ENCODE peak calls at places on chromosomes 16 and 17, in nine cellular contexts. One of them, this sample, is unnamed.

GRCh38 chr17:72710834-72711233 is 381.7 kb downstream of the SLC39A11 start:
- DNase-seq in fibroblast of lung: peak; percentile 48
- DNase-seq in PC-3: peak; percentile 40
- DNase-seq in tibial artery: no peak
- DNase-seq in thyroid gland: no peak
- DNase-seq in suprapubic skin: no peak
- DNase-seq in heart left ventricle: no peak
- DNase-seq in Panc1: no peak
- DNase-seq in dorsolateral prefrontal cortex: no peak
- DNase-seq in this sample: no peak

GRCh38 chr16:31183432-31184428 is 3.8 kb downstream of the FUS start:
- DNase-seq in suprapubic skin: no peak
- DNase-seq in PC-3: no peak
- DNase-seq in tibial artery: no peak
- DNase-seq in dorsolateral prefrontal cortex: no peak
- DNase-seq in fibroblast of lung: no peak
- DNase-seq in thyroid gland: no peak
- DNase-seq in heart left ventricle: no peak
- DNase-seq in Panc1: no peak
- DNase-seq in this sample: no peak

GRCh38 chr17:12282056-12282455 is 261.4 kb downstream of the MAP2K4 start:
- DNase-seq in thyroid gland: no peak
- DNase-seq in heart left ventricle: no peak
- DNase-seq in tibial artery: no peak
- DNase-seq in dorsolateral prefrontal cortex: no peak
- DNase-seq in fibroblast of lung: peak; percentile 72
- DNase-seq in PC-3: peak; percentile 7
- DNase-seq in Panc1: no peak
- DNase-seq in suprapubic skin: no peak
- DNase-seq in this sample: peak; percentile 34

GRCh38 chr17:47720754-47721533 is 12.1 kb upstream of the TBX21 start:
- DNase-seq in thyroid gland: no peak
- DNase-seq in Panc1: no peak
- DNase-seq in tibial artery: no peak
- DNase-seq in fibroblast of lung: no peak
- DNase-seq in dorsolateral prefrontal cortex: no peak
- DNase-seq in heart left ventricle: no peak
- DNase-seq in PC-3: peak; percentile 88
- DNase-seq in suprapubic skin: no peak
- DNase-seq in this sample: no peak

GRCh38 chr16:57999971-58000705 is at the start of gene ZNF319:
- DNase-seq in heart left ventricle: peak; percentile 46
- DNase-seq in suprapubic skin: no peak
- DNase-seq in fibroblast of lung: no peak
- DNase-seq in thyroid gland: no peak
- DNase-seq in dorsolateral prefrontal cortex: no peak
- DNase-seq in Panc1: no peak
- DNase-seq in tibial artery: no peak
- DNase-seq in PC-3: no peak
- DNase-seq in this sample: no peak

GRCh38 chr17:1908699-1909309 is 79.0 kb downstream of the RPA1 start:
- DNase-seq in fibroblast of lung: peak; percentile 85
- DNase-seq in PC-3: peak; percentile 78
- DNase-seq in tibial artery: peak; percentile 69
- DNase-seq in Panc1: peak; percentile 39
- DNase-seq in heart left ventricle: peak; percentile 61
- DNase-seq in thyroid gland: peak; percentile 62
- DNase-seq in suprapubic skin: no peak
- DNase-seq in dorsolateral prefrontal cortex: no peak
- DNase-seq in this sample: no peak

GRCh38 chr17:28370035-28370743 is at the start of gene VTN:
- DNase-seq in fibroblast of lung: peak; percentile 25
- DNase-seq in tibial artery: peak; percentile 38
- DNase-seq in heart left ventricle: peak; percentile 73
- DNase-seq in suprapubic skin: no peak
- DNase-seq in PC-3: no peak
- DNase-seq in Panc1: no peak
- DNase-seq in thyroid gland: no peak
- DNase-seq in dorsolateral prefrontal cortex: no peak
- DNase-seq in this sample: no peak

GRCh38 chr16:5776876-5777275 is 679.3 kb upstream of the EEF2KMT start:
- DNase-seq in tibial artery: no peak
- DNase-seq in thyroid gland: no peak
- DNase-seq in dorsolateral prefrontal cortex: no peak
- DNase-seq in fibroblast of lung: no peak
- DNase-seq in Panc1: no peak
- DNase-seq in heart left ventricle: no peak
- DNase-seq in suprapubic skin: no peak
- DNase-seq in PC-3: no peak
- DNase-seq in this sample: no peak

GRCh38 chr17:61217878-61218437 is 181.7 kb upstream of the TBX2 start:
- DNase-seq in fibroblast of lung: no peak
- DNase-seq in dorsolateral prefrontal cortex: no peak
- DNase-seq in thyroid gland: no peak
- DNase-seq in heart left ventricle: no peak
- DNase-seq in tibial artery: no peak
- DNase-seq in suprapubic skin: no peak
- DNase-seq in PC-3: no peak
- DNase-seq in Panc1: no peak
- DNase-seq in this sample: no peak

GRCh38 chr17:46053911-46054534 is 55.0 kb downstream of the STH start:
- DNase-seq in dorsolateral prefrontal cortex: no peak
- DNase-seq in thyroid gland: no peak
- DNase-seq in fibroblast of lung: no peak
- DNase-seq in suprapubic skin: no peak
- DNase-seq in heart left ventricle: no peak
- DNase-seq in Panc1: no peak
- DNase-seq in PC-3: peak; percentile 21
- DNase-seq in tibial artery: no peak
- DNase-seq in this sample: no peak

GRCh38 chr17:44137891-44138709 is 3.6 kb upstream of the HROB start:
- DNase-seq in Panc1: peak; percentile 73
- DNase-seq in fibroblast of lung: peak; percentile 98
- DNase-seq in tibial artery: peak; percentile 92
- DNase-seq in thyroid gland: peak; percentile 90
- DNase-seq in PC-3: peak; percentile 99
- DNase-seq in heart left ventricle: peak; percentile 82
- DNase-seq in dorsolateral prefrontal cortex: peak; percentile 86
- DNase-seq in suprapubic skin: peak; percentile 95
- DNase-seq in this sample: peak; percentile 96

DNA sequence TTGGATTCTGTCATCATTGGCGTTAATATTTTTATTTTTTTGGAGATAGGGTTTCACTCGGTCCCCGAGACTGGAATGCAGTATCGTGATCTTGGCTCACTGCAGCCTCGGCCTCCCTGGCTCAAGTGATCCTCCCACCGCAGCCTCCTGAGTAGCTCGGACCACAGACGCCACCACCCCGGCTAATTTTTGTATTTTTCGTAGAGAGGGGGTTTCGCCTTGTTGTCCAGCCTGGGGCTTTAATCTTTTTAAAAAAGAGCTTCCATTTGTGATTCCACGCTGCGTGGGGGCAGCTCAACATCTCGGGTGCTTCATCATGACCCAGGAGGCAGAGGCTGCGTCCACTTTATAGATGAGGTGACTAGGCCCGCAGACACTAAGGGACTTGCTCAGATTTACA is 1.5 kb downstream of the BANP start:
- DNase-seq in suprapubic skin: no peak
- DNase-seq in PC-3: no peak
- DNase-seq in dorsolateral prefrontal cortex: no peak
- DNase-seq in thyroid gland: no peak
- DNase-seq in heart left ventricle: no peak
- DNase-seq in tibial artery: no peak
- DNase-seq in Panc1: no peak
- DNase-seq in fibroblast of lung: no peak
- DNase-seq in this sample: no peak
- H3K4me3 ChIP-seq in suprapubic skin: peak overlapping the region; percentile 86
- H3K4me3 ChIP-seq in PC-3: peak overlapping the region; percentile 91
- H3K4me3 ChIP-seq in dorsolateral prefrontal cortex: no peak overlapping the region
- H3K4me3 ChIP-seq in thyroid gland: no peak overlapping the region
- H3K4me3 ChIP-seq in heart left ventricle: peak overlapping the region; percentile 94
- H3K4me3 ChIP-seq in tibial artery: no peak overlapping the region
- H3K4me3 ChIP-seq in Panc1: peak overlapping the region; percentile 79
- H3K4me3 ChIP-seq in fibroblast of lung: peak overlapping the region; percentile 74
- H3K4me3 ChIP-seq in this sample: no peak overlapping the region

GRCh38 chr16:1510272-1510671 is 17.1 kb downstream of the TELO2 start:
- DNase-seq in fibroblast of lung: no peak
- DNase-seq in thyroid gland: no peak
- DNase-seq in heart left ventricle: no peak
- DNase-seq in suprapubic skin: no peak
- DNase-seq in PC-3: no peak
- DNase-seq in Panc1: no peak
- DNase-seq in tibial artery: no peak
- DNase-seq in dorsolateral prefrontal cortex: no peak
- DNase-seq in this sample: no peak

GRCh38 chr16:1508494-1509167 is 15.5 kb downstream of the TELO2 start:
- DNase-seq in heart left ventricle: no peak
- DNase-seq in suprapubic skin: no peak
- DNase-seq in Panc1: no peak
- DNase-seq in dorsolateral prefrontal cortex: no peak
- DNase-seq in thyroid gland: no peak
- DNase-seq in PC-3: no peak
- DNase-seq in fibroblast of lung: no peak
- DNase-seq in tibial artery: no peak
- DNase-seq in this sample: no peak

GRCh38 chr16:1510941-1511351 is 17.8 kb downstream of the TELO2 start:
- DNase-seq in tibial artery: no peak
- DNase-seq in PC-3: no peak
- DNase-seq in Panc1: no peak
- DNase-seq in fibroblast of lung: no peak
- DNase-seq in suprapubic skin: no peak
- DNase-seq in thyroid gland: no peak
- DNase-seq in dorsolateral prefrontal cortex: no peak
- DNase-seq in heart left ventricle: no peak
- DNase-seq in this sample: no peak

GRCh38 chr16:1511662-1512061 is 18.5 kb downstream of the TELO2 start:
- DNase-seq in tibial artery: no peak
- DNase-seq in fibroblast of lung: no peak
- DNase-seq in dorsolateral prefrontal cortex: no peak
- DNase-seq in PC-3: no peak
- DNase-seq in thyroid gland: no peak
- DNase-seq in heart left ventricle: no peak
- DNase-seq in suprapubic skin: no peak
- DNase-seq in Panc1: no peak
- DNase-seq in this sample: no peak

DNA sequence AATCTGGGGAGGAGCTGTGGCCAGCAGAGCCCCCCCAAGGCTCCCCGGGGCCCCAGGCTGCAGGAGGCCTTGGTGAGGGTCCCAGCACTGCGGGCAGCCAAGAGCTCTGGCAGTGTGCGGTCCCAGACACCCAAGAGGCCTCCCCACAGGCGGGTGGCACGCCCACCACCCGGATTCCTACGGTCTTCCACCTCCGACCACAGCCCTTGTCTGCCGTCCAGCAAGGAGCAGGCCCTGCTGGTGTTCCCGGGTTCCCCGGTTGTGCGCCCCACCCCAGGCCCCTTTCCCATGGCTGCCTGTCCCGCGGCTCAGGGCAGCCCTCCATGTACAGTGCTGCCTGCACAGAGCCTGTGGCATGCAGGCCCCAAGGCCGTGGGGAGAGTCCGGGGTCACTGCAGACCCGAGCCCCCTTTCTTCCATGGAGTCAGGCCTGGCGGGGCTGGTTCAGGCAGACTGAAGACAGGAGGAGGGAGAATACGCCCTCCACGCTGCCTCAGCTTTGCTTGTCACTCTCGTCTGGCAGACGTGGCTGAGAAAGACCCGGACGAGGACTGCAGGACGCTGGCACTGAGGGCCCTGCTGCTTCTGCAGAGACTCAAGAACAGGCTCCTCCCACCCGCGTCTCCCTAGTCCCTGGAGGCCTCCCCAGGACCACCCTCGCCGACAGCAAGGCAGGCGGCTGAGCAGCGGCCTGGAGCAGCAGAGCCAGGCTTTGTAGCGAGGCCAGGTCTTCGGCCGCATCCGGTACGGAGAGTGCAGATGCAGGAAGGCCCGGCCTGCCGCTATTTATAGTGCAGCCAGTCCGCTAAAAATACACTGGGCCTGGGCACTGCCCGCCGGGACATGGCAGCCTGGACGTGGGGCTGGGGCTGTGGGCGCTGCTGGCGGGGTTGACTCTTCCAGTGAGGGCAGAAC is 16.4 kb downstream of the TELO2 start:
- DNase-seq in dorsolateral prefrontal cortex: no peak
- DNase-seq in thyroid gland: no peak
- DNase-seq in tibial artery: peak; percentile 60
- DNase-seq in suprapubic skin: no peak
- DNase-seq in PC-3: no peak
- DNase-seq in heart left ventricle: peak; percentile 88
- DNase-seq in Panc1: no peak
- DNase-seq in fibroblast of lung: no peak
- DNase-seq in this sample: no peak
- H3K27ac ChIP-seq in dorsolateral prefrontal cortex: no peak overlapping the region
- H3K27ac ChIP-seq in thyroid gland: no peak overlapping the region
- H3K27ac ChIP-seq in tibial artery: peak overlapping the region; percentile 87
- H3K27ac ChIP-seq in suprapubic skin: no peak overlapping the region
- H3K27ac ChIP-seq in PC-3: no peak overlapping the region
- H3K27ac ChIP-seq in heart left ventricle: peak overlapping the region; percentile 95
- H3K27ac ChIP-seq in Panc1: no peak overlapping the region
- H3K27ac ChIP-seq in fibroblast of lung: peak overlapping the region; percentile 14
- H3K27ac ChIP-seq in this sample: peak overlapping the region; percentile 74

GRCh38 chr17:3335876-3336275 is 37.7 kb upstream of the OR3A1 start:
- DNase-seq in Panc1: no peak
- DNase-seq in dorsolateral prefrontal cortex: no peak
- DNase-seq in fibroblast of lung: no peak
- DNase-seq in heart left ventricle: no peak
- DNase-seq in tibial artery: no peak
- DNase-seq in PC-3: peak; percentile 47
- DNase-seq in suprapubic skin: no peak
- DNase-seq in thyroid gland: no peak
- DNase-seq in this sample: no peak
- TF ChIP-seq CTCF in Panc1: peak; percentile 51
- TF ChIP-seq CTCF in dorsolateral prefrontal cortex: peak; percentile 32
- TF ChIP-seq CTCF in fibroblast of lung: no peak
- TF ChIP-seq CTCF in heart left ventricle: no peak
- TF ChIP-seq CTCF in tibial artery: no peak
- TF ChIP-seq CTCF in PC-3: peak; percentile 53
- TF ChIP-seq CTCF in suprapubic skin: no peak
- TF ChIP-seq CTCF in thyroid gland: no peak
- TF ChIP-seq CTCF in this sample: no peak

DNA sequence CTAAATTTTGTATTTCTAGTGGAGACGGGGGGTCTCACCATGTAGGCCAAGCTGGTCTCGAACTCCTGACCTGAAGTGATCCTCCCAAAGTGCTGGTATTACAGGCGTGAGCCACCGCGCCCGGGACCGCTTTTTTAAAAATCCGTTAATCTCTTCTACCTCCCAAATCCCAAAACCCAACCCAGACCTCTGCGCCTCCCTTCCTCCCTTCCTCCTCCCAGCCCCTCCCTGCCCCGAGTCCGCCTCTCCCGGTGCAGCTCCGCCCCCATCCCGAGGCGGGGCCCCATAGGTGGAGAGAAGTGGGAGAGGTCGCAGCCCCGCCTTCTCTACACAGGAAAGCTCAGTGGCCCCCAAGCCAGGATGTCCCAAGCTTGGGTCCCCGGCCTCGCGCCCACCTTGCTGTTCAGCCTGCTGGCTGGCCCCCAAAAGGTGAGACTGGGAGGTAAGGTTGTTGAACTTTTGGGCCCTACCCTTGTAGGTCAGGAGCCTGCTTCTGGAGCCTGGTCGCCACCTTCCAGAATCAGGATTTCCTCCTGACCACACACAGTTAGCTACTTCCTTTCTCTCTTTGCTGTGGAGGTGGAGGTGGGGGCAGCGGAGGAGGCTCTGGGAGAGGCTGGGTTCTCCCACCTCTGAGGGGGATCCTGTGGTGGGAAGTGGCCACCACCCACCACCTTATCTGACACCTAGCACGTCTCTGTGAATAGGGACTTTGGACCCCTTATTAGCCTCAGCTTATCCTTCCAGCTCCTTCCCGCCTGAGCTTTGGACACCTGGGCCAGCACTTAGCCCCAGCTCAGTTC is at the start of gene TMEM92:
- DNase-seq in dorsolateral prefrontal cortex: peak; percentile 31
- DNase-seq in fibroblast of lung: no peak
- DNase-seq in thyroid gland: no peak
- DNase-seq in tibial artery: peak; percentile 24
- DNase-seq in PC-3: peak; percentile 87
- DNase-seq in heart left ventricle: peak; percentile 19
- DNase-seq in suprapubic skin: peak; percentile 73
- DNase-seq in Panc1: no peak
- DNase-seq in this sample: no peak
- H3K4me3 ChIP-seq in dorsolateral prefrontal cortex: peak within 1 kb of the TSS; percentile 63
- H3K4me3 ChIP-seq in fibroblast of lung: no peak within 1 kb of the TSS
- H3K4me3 ChIP-seq in thyroid gland: no peak within 1 kb of the TSS
- H3K4me3 ChIP-seq in tibial artery: peak within 1 kb of the TSS; percentile 67
- H3K4me3 ChIP-seq in PC-3: peak within 1 kb of the TSS; percentile 76
- H3K4me3 ChIP-seq in heart left ventricle: peak within 1 kb of the TSS; percentile 67
- H3K4me3 ChIP-seq in suprapubic skin: peak within 1 kb of the TSS; percentile 65
- H3K4me3 ChIP-seq in Panc1: peak within 1 kb of the TSS; percentile 77
- H3K4me3 ChIP-seq in this sample: peak within 1 kb of the TSS; percentile 78

This sample was measured in esophagus muscularis mucosa.